ENCODE peak calls at places on chromosomes 13 and 19, in six cellular contexts. R, I, M, L, K and A are unnamed samples.

GRCh38 chr19:12750851-12751250 is 740 bp upstream of the BEST2 start:
- DNase-seq in L (no peak), I (no peak), R (no peak), M (no peak), K (no peak), A (no peak)

GRCh38 chr13:24680258-24680920 is at the start of gene ATP12A:
- DNase-seq in L (no peak), M (peak; percentile 61), I (no peak), K (peak; percentile 25), R (peak; percentile 59), A (no peak)

GRCh38 chr19:15379996-15380647 is 535 bp upstream of the AKAP8 start:
- DNase-seq in R (no peak), K (no peak), M (peak; percentile 76), I (peak; percentile 70), L (no peak), A (no peak)

GRCh38 chr13:42000836-42001235 is 39.9 kb upstream of the VWA8 start:
- DNase-seq in L (no peak), M (no peak), K (no peak), I (no peak), R (no peak), A (no peak)

GRCh38 chr19:46766569-46767317 is 20.5 kb upstream of the STRN4 start:
- DNase-seq in L (no peak), M (peak; percentile 78), K (peak; percentile 75), R (no peak), I (no peak), A (peak; percentile 69)

GRCh38 chr13:99884913-99885312 is 86.7 kb downstream of the ZIC5 start:
- DNase-seq in M (no peak), R (no peak), L (no peak), I (no peak), K (peak; percentile 17), A (no peak)

GRCh38 chr19:10751109-10751972 is 33.5 kb downstream of the DNM2 start:
- DNase-seq in I (peak; percentile 28), R (peak; percentile 83), L (no peak), M (peak; percentile 73), K (no peak), A (no peak)

GRCh38 chr19:48302600-48302959 is 22.8 kb upstream of the EMP3 start:
- DNase-seq in M (no peak), R (no peak), L (no peak), K (no peak), I (no peak), A (no peak)

GRCh38 chr19:46697142-46697960 is 19.6 kb downstream of the PRKD2 start:
- DNase-seq in L (peak; percentile 59), I (no peak), M (peak; percentile 94), K (no peak), R (peak; percentile 95), A (peak; percentile 58)

GRCh38 chr13:48738261-48738755 is 84.6 kb downstream of the CYSLTR2 start:
- DNase-seq in I (no peak), R (no peak), L (no peak), K (no peak), M (no peak), A (no peak)

GRCh38 chr19:55857149-55857548 is 20.8 kb downstream of the NLRP4 start:
- DNase-seq in R (no peak), K (no peak), I (no peak), M (no peak), L (no peak), A (no peak)